ENCODE peak calls at places on chromosomes 2 and 18, in nine cellular contexts. One of them, this sample, is unnamed.

GRCh38 chr2:188746727-188747126 is 227.4 kb upstream of the COL3A1 start:
- DNase-seq in left lung: no peak
- DNase-seq in A172: no peak
- DNase-seq in stimulated activated naive CD8-positive, alpha-beta T cell treated with anti-CD3 and anti-CD28 coated beads, Interleukin-15, amount 100 ng/mL, for 72 hours: no peak
- DNase-seq in HFF-Myc: no peak
- DNase-seq in KG1: no peak
- DNase-seq in tibial artery: no peak
- DNase-seq in C1 segment of cervical spinal cord: no peak
- DNase-seq in EH: peak; percentile 34
- DNase-seq in this sample: no peak

GRCh38 chr2:107681946-107682345 is 144.7 kb upstream of the RGPD4 start:
- DNase-seq in A172: no peak
- DNase-seq in EH: no peak
- DNase-seq in HFF-Myc: no peak
- DNase-seq in tibial artery: no peak
- DNase-seq in left lung: no peak
- DNase-seq in KG1: no peak
- DNase-seq in stimulated activated naive CD8-positive, alpha-beta T cell treated with anti-CD3 and anti-CD28 coated beads, Interleukin-15, amount 100 ng/mL, for 72 hours: no peak
- DNase-seq in C1 segment of cervical spinal cord: no peak
- DNase-seq in this sample: no peak

GRCh38 chr18:46250084-46250811 is 146.1 kb downstream of the HAUS1 start:
- DNase-seq in C1 segment of cervical spinal cord: peak; percentile 10
- DNase-seq in left lung: no peak
- DNase-seq in KG1: peak; percentile 50
- DNase-seq in tibial artery: no peak
- DNase-seq in HFF-Myc: peak; percentile 63
- DNase-seq in A172: peak; percentile 70
- DNase-seq in stimulated activated naive CD8-positive, alpha-beta T cell treated with anti-CD3 and anti-CD28 coated beads, Interleukin-15, amount 100 ng/mL, for 72 hours: peak; percentile 65
- DNase-seq in EH: peak; percentile 93
- DNase-seq in this sample: peak; percentile 93

GRCh38 chr18:45962461-45962860 is 4.7 kb downstream of the EPG5 start:
- DNase-seq in tibial artery: no peak
- DNase-seq in A172: peak; percentile 93
- DNase-seq in left lung: peak; percentile 59
- DNase-seq in HFF-Myc: no peak
- DNase-seq in C1 segment of cervical spinal cord: no peak
- DNase-seq in stimulated activated naive CD8-positive, alpha-beta T cell treated with anti-CD3 and anti-CD28 coated beads, Interleukin-15, amount 100 ng/mL, for 72 hours: peak; percentile 54
- DNase-seq in KG1: no peak
- DNase-seq in EH: peak; percentile 90
- DNase-seq in this sample: peak; percentile 35

GRCh38 chr18:21914739-21915319 is 174.2 kb downstream of the MIB1 start:
- DNase-seq in KG1: no peak
- DNase-seq in tibial artery: no peak
- DNase-seq in left lung: no peak
- DNase-seq in stimulated activated naive CD8-positive, alpha-beta T cell treated with anti-CD3 and anti-CD28 coated beads, Interleukin-15, amount 100 ng/mL, for 72 hours: no peak
- DNase-seq in A172: peak; percentile 51
- DNase-seq in HFF-Myc: no peak
- DNase-seq in EH: peak; percentile 51
- DNase-seq in C1 segment of cervical spinal cord: no peak
- DNase-seq in this sample: peak; percentile 36

GRCh38 chr2:231918501-231919330 is 7.5 kb downstream of the NPPC start:
- DNase-seq in tibial artery: no peak
- DNase-seq in stimulated activated naive CD8-positive, alpha-beta T cell treated with anti-CD3 and anti-CD28 coated beads, Interleukin-15, amount 100 ng/mL, for 72 hours: no peak
- DNase-seq in A172: no peak
- DNase-seq in KG1: no peak
- DNase-seq in HFF-Myc: no peak
- DNase-seq in left lung: peak; percentile 17
- DNase-seq in C1 segment of cervical spinal cord: no peak
- DNase-seq in EH: no peak
- DNase-seq in this sample: no peak

GRCh38 chr2:66573412-66573811 is 138.5 kb downstream of the MEIS1 start:
- DNase-seq in HFF-Myc: no peak
- DNase-seq in EH: no peak
- DNase-seq in KG1: no peak
- DNase-seq in A172: no peak
- DNase-seq in C1 segment of cervical spinal cord: no peak
- DNase-seq in stimulated activated naive CD8-positive, alpha-beta T cell treated with anti-CD3 and anti-CD28 coated beads, Interleukin-15, amount 100 ng/mL, for 72 hours: no peak
- DNase-seq in tibial artery: no peak
- DNase-seq in left lung: no peak
- DNase-seq in this sample: no peak

GRCh38 chr18:9048808-9049494 is 53.5 kb upstream of the NDUFV2 start:
- DNase-seq in tibial artery: no peak
- DNase-seq in stimulated activated naive CD8-positive, alpha-beta T cell treated with anti-CD3 and anti-CD28 coated beads, Interleukin-15, amount 100 ng/mL, for 72 hours: no peak
- DNase-seq in HFF-Myc: no peak
- DNase-seq in left lung: no peak
- DNase-seq in EH: peak; percentile 65
- DNase-seq in C1 segment of cervical spinal cord: no peak
- DNase-seq in A172: peak; percentile 18
- DNase-seq in KG1: no peak
- DNase-seq in this sample: peak; percentile 35

GRCh38 chr2:99940963-99941362 is 201.4 kb downstream of the AFF3 start:
- DNase-seq in stimulated activated naive CD8-positive, alpha-beta T cell treated with anti-CD3 and anti-CD28 coated beads, Interleukin-15, amount 100 ng/mL, for 72 hours: no peak
- DNase-seq in HFF-Myc: no peak
- DNase-seq in tibial artery: no peak
- DNase-seq in KG1: no peak
- DNase-seq in A172: peak; percentile 58
- DNase-seq in C1 segment of cervical spinal cord: no peak
- DNase-seq in left lung: no peak
- DNase-seq in EH: peak; percentile 35
- DNase-seq in this sample: no peak

GRCh38 chr2:241151934-241152660 is 1.8 kb downstream of the PPP1R7 start:
- DNase-seq in EH: peak; percentile 16
- DNase-seq in A172: no peak
- DNase-seq in tibial artery: no peak
- DNase-seq in C1 segment of cervical spinal cord: no peak
- DNase-seq in HFF-Myc: no peak
- DNase-seq in left lung: no peak
- DNase-seq in KG1: no peak
- DNase-seq in stimulated activated naive CD8-positive, alpha-beta T cell treated with anti-CD3 and anti-CD28 coated beads, Interleukin-15, amount 100 ng/mL, for 72 hours: no peak
- DNase-seq in this sample: no peak

GRCh38 chr2:203722411-203722810 is 16.0 kb downstream of the CD28 start:
- DNase-seq in KG1: no peak
- DNase-seq in HFF-Myc: no peak
- DNase-seq in stimulated activated naive CD8-positive, alpha-beta T cell treated with anti-CD3 and anti-CD28 coated beads, Interleukin-15, amount 100 ng/mL, for 72 hours: no peak
- DNase-seq in tibial artery: no peak
- DNase-seq in EH: peak; percentile 53
- DNase-seq in C1 segment of cervical spinal cord: no peak
- DNase-seq in left lung: no peak
- DNase-seq in A172: peak; percentile 12
- DNase-seq in this sample: no peak

GRCh38 chr2:3480352-3481010 is 38.9 kb downstream of the ADI1 start:
- DNase-seq in stimulated activated naive CD8-positive, alpha-beta T cell treated with anti-CD3 and anti-CD28 coated beads, Interleukin-15, amount 100 ng/mL, for 72 hours: no peak
- DNase-seq in EH: no peak
- DNase-seq in tibial artery: no peak
- DNase-seq in KG1: no peak
- DNase-seq in left lung: no peak
- DNase-seq in C1 segment of cervical spinal cord: no peak
- DNase-seq in HFF-Myc: no peak
- DNase-seq in A172: no peak
- DNase-seq in this sample: no peak

GRCh38 chr2:237540223-237540775 is 26.1 kb upstream of the PRLH start:
- DNase-seq in EH: no peak
- DNase-seq in A172: no peak
- DNase-seq in KG1: no peak
- DNase-seq in left lung: no peak
- DNase-seq in HFF-Myc: no peak
- DNase-seq in stimulated activated naive CD8-positive, alpha-beta T cell treated with anti-CD3 and anti-CD28 coated beads, Interleukin-15, amount 100 ng/mL, for 72 hours: no peak
- DNase-seq in C1 segment of cervical spinal cord: no peak
- DNase-seq in tibial artery: no peak
- DNase-seq in this sample: no peak

GRCh38 chr2:42132066-42132965 is 36.8 kb upstream of the EML4 start:
- DNase-seq in EH: peak; percentile 98
- DNase-seq in left lung: no peak
- DNase-seq in C1 segment of cervical spinal cord: no peak
- DNase-seq in tibial artery: no peak
- DNase-seq in HFF-Myc: no peak
- DNase-seq in A172: peak; percentile 91
- DNase-seq in KG1: no peak
- DNase-seq in stimulated activated naive CD8-positive, alpha-beta T cell treated with anti-CD3 and anti-CD28 coated beads, Interleukin-15, amount 100 ng/mL, for 72 hours: no peak
- DNase-seq in this sample: no peak

GRCh38 chr2:40653829-40654228 is 201.9 kb upstream of the SLC8A1 start:
- DNase-seq in left lung: no peak
- DNase-seq in A172: peak; percentile 13
- DNase-seq in C1 segment of cervical spinal cord: no peak
- DNase-seq in KG1: no peak
- DNase-seq in HFF-Myc: no peak
- DNase-seq in stimulated activated naive CD8-positive, alpha-beta T cell treated with anti-CD3 and anti-CD28 coated beads, Interleukin-15, amount 100 ng/mL, for 72 hours: no peak
- DNase-seq in EH: peak; percentile 19
- DNase-seq in tibial artery: no peak
- DNase-seq in this sample: no peak

GRCh38 chr2:445896-446295 is 158.0 kb upstream of the ALKAL2 start:
- DNase-seq in A172: no peak
- DNase-seq in EH: no peak
- DNase-seq in stimulated activated naive CD8-positive, alpha-beta T cell treated with anti-CD3 and anti-CD28 coated beads, Interleukin-15, amount 100 ng/mL, for 72 hours: no peak
- DNase-seq in KG1: no peak
- DNase-seq in C1 segment of cervical spinal cord: no peak
- DNase-seq in tibial artery: no peak
- DNase-seq in HFF-Myc: no peak
- DNase-seq in left lung: no peak
- DNase-seq in this sample: no peak

GRCh38 chr2:43340945-43341356 is 114.5 kb upstream of the ZFP36L2 start:
- DNase-seq in A172: peak; percentile 69
- DNase-seq in HFF-Myc: no peak
- DNase-seq in C1 segment of cervical spinal cord: no peak
- DNase-seq in left lung: no peak
- DNase-seq in tibial artery: no peak
- DNase-seq in KG1: no peak
- DNase-seq in EH: peak; percentile 85
- DNase-seq in stimulated activated naive CD8-positive, alpha-beta T cell treated with anti-CD3 and anti-CD28 coated beads, Interleukin-15, amount 100 ng/mL, for 72 hours: no peak
- DNase-seq in this sample: no peak

GRCh38 chr18:60554961-60555360 is 182.4 kb upstream of the MC4R start:
- DNase-seq in tibial artery: no peak
- DNase-seq in EH: no peak
- DNase-seq in C1 segment of cervical spinal cord: no peak
- DNase-seq in KG1: no peak
- DNase-seq in HFF-Myc: no peak
- DNase-seq in A172: no peak
- DNase-seq in stimulated activated naive CD8-positive, alpha-beta T cell treated with anti-CD3 and anti-CD28 coated beads, Interleukin-15, amount 100 ng/mL, for 72 hours: no peak
- DNase-seq in left lung: no peak
- DNase-seq in this sample: no peak

GRCh38 chr2:235206399-235206798 is 254.6 kb downstream of the SH3BP4 start:
- DNase-seq in left lung: no peak
- DNase-seq in EH: peak; percentile 49
- DNase-seq in HFF-Myc: no peak
- DNase-seq in C1 segment of cervical spinal cord: no peak
- DNase-seq in KG1: no peak
- DNase-seq in A172: no peak
- DNase-seq in tibial artery: no peak
- DNase-seq in stimulated activated naive CD8-positive, alpha-beta T cell treated with anti-CD3 and anti-CD28 coated beads, Interleukin-15, amount 100 ng/mL, for 72 hours: no peak
- DNase-seq in this sample: no peak

GRCh38 chr2:10079931-10080535 is at the start of gene CYS1:
- DNase-seq in A172: no peak
- DNase-seq in C1 segment of cervical spinal cord: no peak
- DNase-seq in left lung: no peak
- DNase-seq in EH: peak; percentile 20
- DNase-seq in tibial artery: no peak
- DNase-seq in KG1: no peak
- DNase-seq in HFF-Myc: no peak
- DNase-seq in stimulated activated naive CD8-positive, alpha-beta T cell treated with anti-CD3 and anti-CD28 coated beads, Interleukin-15, amount 100 ng/mL, for 72 hours: peak; percentile 57
- DNase-seq in this sample: peak; percentile 33

GRCh38 chr2:83196225-83196624 is 1262.9 kb downstream of the SUCLG1 start:
- DNase-seq in C1 segment of cervical spinal cord: no peak
- DNase-seq in left lung: no peak
- DNase-seq in stimulated activated naive CD8-positive, alpha-beta T cell treated with anti-CD3 and anti-CD28 coated beads, Interleukin-15, amount 100 ng/mL, for 72 hours: no peak
- DNase-seq in EH: peak; percentile 35
- DNase-seq in A172: peak; percentile 57
- DNase-seq in KG1: no peak
- DNase-seq in HFF-Myc: peak; percentile 4
- DNase-seq in tibial artery: no peak
- DNase-seq in this sample: no peak

GRCh38 chr2:239934571-239935171 is 90.5 kb downstream of the NDUFA10 start:
- DNase-seq in tibial artery: peak; percentile 77
- DNase-seq in HFF-Myc: peak; percentile 21
- DNase-seq in C1 segment of cervical spinal cord: peak; percentile 52
- DNase-seq in EH: peak; percentile 35
- DNase-seq in KG1: peak; percentile 9
- DNase-seq in A172: no peak
- DNase-seq in left lung: peak; percentile 66
- DNase-seq in stimulated activated naive CD8-positive, alpha-beta T cell treated with anti-CD3 and anti-CD28 coated beads, Interleukin-15, amount 100 ng/mL, for 72 hours: peak; percentile 52
- DNase-seq in this sample: peak; percentile 34

GRCh38 chr2:147294825-147295392 is 549.9 kb upstream of the ACVR2A start:
- DNase-seq in A172: no peak
- DNase-seq in left lung: no peak
- DNase-seq in HFF-Myc: no peak
- DNase-seq in C1 segment of cervical spinal cord: no peak
- DNase-seq in stimulated activated naive CD8-positive, alpha-beta T cell treated with anti-CD3 and anti-CD28 coated beads, Interleukin-15, amount 100 ng/mL, for 72 hours: no peak
- DNase-seq in KG1: no peak
- DNase-seq in EH: no peak
- DNase-seq in tibial artery: no peak
- DNase-seq in this sample: no peak

GRCh38 chr18:55764382-55764781 is 176.4 kb upstream of the TCF4 start:
- DNase-seq in KG1: no peak
- DNase-seq in C1 segment of cervical spinal cord: no peak
- DNase-seq in EH: no peak
- DNase-seq in HFF-Myc: no peak
- DNase-seq in left lung: no peak
- DNase-seq in stimulated activated naive CD8-positive, alpha-beta T cell treated with anti-CD3 and anti-CD28 coated beads, Interleukin-15, amount 100 ng/mL, for 72 hours: no peak
- DNase-seq in A172: no peak
- DNase-seq in tibial artery: no peak
- DNase-seq in this sample: no peak

GRCh38 chr2:233426619-233427342 is 72.5 kb downstream of the DGKD start:
- DNase-seq in stimulated activated naive CD8-positive, alpha-beta T cell treated with anti-CD3 and anti-CD28 coated beads, Interleukin-15, amount 100 ng/mL, for 72 hours: peak; percentile 48
- DNase-seq in KG1: no peak
- DNase-seq in left lung: no peak
- DNase-seq in C1 segment of cervical spinal cord: no peak
- DNase-seq in A172: peak; percentile 96
- DNase-seq in EH: peak; percentile 89
- DNase-seq in HFF-Myc: peak; percentile 71
- DNase-seq in tibial artery: peak; percentile 24
- DNase-seq in this sample: no peak

GRCh38 chr18:51135795-51136194 is 61.7 kb downstream of the MEX3C start:
- DNase-seq in HFF-Myc: no peak
- DNase-seq in EH: no peak
- DNase-seq in tibial artery: no peak
- DNase-seq in left lung: no peak
- DNase-seq in stimulated activated naive CD8-positive, alpha-beta T cell treated with anti-CD3 and anti-CD28 coated beads, Interleukin-15, amount 100 ng/mL, for 72 hours: no peak
- DNase-seq in A172: no peak
- DNase-seq in C1 segment of cervical spinal cord: no peak
- DNase-seq in KG1: no peak
- DNase-seq in this sample: peak; percentile 34

GRCh38 chr2:156473445-156473844 is 37.3 kb downstream of the GPD2 start:
- DNase-seq in C1 segment of cervical spinal cord: no peak
- DNase-seq in stimulated activated naive CD8-positive, alpha-beta T cell treated with anti-CD3 and anti-CD28 coated beads, Interleukin-15, amount 100 ng/mL, for 72 hours: no peak
- DNase-seq in tibial artery: no peak
- DNase-seq in KG1: no peak
- DNase-seq in EH: no peak
- DNase-seq in HFF-Myc: no peak
- DNase-seq in left lung: no peak
- DNase-seq in A172: no peak
- DNase-seq in this sample: no peak

GRCh38 chr2:67930156-67930555 is 132.6 kb downstream of the C1D start:
- DNase-seq in left lung: no peak
- DNase-seq in HFF-Myc: no peak
- DNase-seq in A172: no peak
- DNase-seq in C1 segment of cervical spinal cord: no peak
- DNase-seq in tibial artery: no peak
- DNase-seq in stimulated activated naive CD8-positive, alpha-beta T cell treated with anti-CD3 and anti-CD28 coated beads, Interleukin-15, amount 100 ng/mL, for 72 hours: no peak
- DNase-seq in KG1: no peak
- DNase-seq in EH: no peak
- DNase-seq in this sample: no peak

GRCh38 chr2:86147793-86148192 is 41.8 kb downstream of the PTCD3 start:
- DNase-seq in EH: no peak
- DNase-seq in HFF-Myc: no peak
- DNase-seq in tibial artery: no peak
- DNase-seq in C1 segment of cervical spinal cord: no peak
- DNase-seq in left lung: no peak
- DNase-seq in KG1: no peak
- DNase-seq in A172: no peak
- DNase-seq in stimulated activated naive CD8-positive, alpha-beta T cell treated with anti-CD3 and anti-CD28 coated beads, Interleukin-15, amount 100 ng/mL, for 72 hours: no peak
- DNase-seq in this sample: no peak

GRCh38 chr2:58042486-58042970 is 4.1 kb upstream of the VRK2 start:
- DNase-seq in KG1: no peak
- DNase-seq in left lung: no peak
- DNase-seq in EH: peak; percentile 76
- DNase-seq in tibial artery: no peak
- DNase-seq in HFF-Myc: peak; percentile 48
- DNase-seq in stimulated activated naive CD8-positive, alpha-beta T cell treated with anti-CD3 and anti-CD28 coated beads, Interleukin-15, amount 100 ng/mL, for 72 hours: peak; percentile 12
- DNase-seq in C1 segment of cervical spinal cord: no peak
- DNase-seq in A172: peak; percentile 76
- DNase-seq in this sample: peak; percentile 45

This sample was measured in GM12865.